ENCODE peak calls at places on chromosomes 7 and 10, in seven cellular contexts. C is uterus, R is A549, T is OCI-LY7, L is lower lobe of right lung, H is GM23248, Q is Caco-2. A is an unnamed sample.

GRCh38 chr10:88314362-88314761 is 268.8 kb downstream of the RNLS start:
- DNase-seq in C (peak; percentile 46), R (no peak), T (no peak), L (no peak), H (no peak), Q (no peak), A (no peak)

GRCh38 chr10:4344544-4344994 is 481.4 kb upstream of the AKR1E2 start:
- DNase-seq in C (peak; percentile 79), R (peak; percentile 92), T (no peak), L (peak; percentile 68), H (peak; percentile 100), Q (no peak), A (no peak)

GRCh38 chr7:122136639-122137253 is 7.3 kb downstream of the AASS start:
- DNase-seq in C (no peak), R (no peak), T (no peak), L (no peak), H (peak; percentile 43), Q (no peak), A (no peak)

GRCh38 chr10:65891073-65891981 is 1034.5 kb upstream of the LRRTM3 start:
- DNase-seq in C (no peak), R (peak; percentile 74), T (no peak), L (no peak), H (no peak), Q (no peak), A (no peak)

GRCh38 chr7:151485006-151485732 is 34.5 kb downstream of the RHEB start:
- DNase-seq in C (peak; percentile 39), R (peak; percentile 69), T (no peak), L (no peak), H (peak; percentile 94), Q (no peak), A (no peak)

GRCh38 chr10:33535866-33536265 is 201.4 kb upstream of the NRP1 start:
- DNase-seq in C (no peak), R (no peak), T (no peak), L (no peak), H (no peak), Q (no peak), A (no peak)

GRCh38 chr7:116330961-116331360 is 120.6 kb downstream of the TES start:
- DNase-seq in C (no peak), R (no peak), T (no peak), L (no peak), H (peak; percentile 46), Q (no peak), A (no peak)

GRCh38 chr10:121087129-121087528 is 236.0 kb downstream of the WDR11 start:
- DNase-seq in C (no peak), R (no peak), T (no peak), L (no peak), H (no peak), Q (no peak), A (no peak)

GRCh38 chr7:69550991-69551390 is 47.3 kb upstream of the AUTS2 start:
- DNase-seq in C (no peak), R (no peak), T (no peak), L (no peak), H (no peak), Q (no peak), A (no peak)

GRCh38 chr7:70833726-70834125 is 298.2 kb upstream of the GALNT17 start:
- DNase-seq in C (no peak), R (no peak), T (no peak), L (no peak), H (peak; percentile 81), Q (no peak), A (no peak)

GRCh38 chr10:24949616-24950015 is 2.8 kb downstream of the PRTFDC1 start:
- DNase-seq in C (no peak), R (no peak), T (no peak), L (no peak), H (no peak), Q (no peak), A (no peak)

GRCh38 chr10:128178319-128178937 is 52.2 kb upstream of the MKI67 start:
- DNase-seq in C (no peak), R (peak; percentile 68), T (peak; percentile 35), L (no peak), H (peak; percentile 46), Q (peak; percentile 45), A (no peak)

GRCh38 chr7:17617380-17617779 is 318.9 kb downstream of the AHR start:
- DNase-seq in C (no peak), R (no peak), T (no peak), L (no peak), H (no peak), Q (no peak), A (no peak)

GRCh38 chr7:17613338-17614041 is 315.0 kb downstream of the AHR start:
- DNase-seq in C (no peak), R (no peak), T (no peak), L (no peak), H (no peak), Q (no peak), A (no peak)

GRCh38 chr7:17608114-17608833 is 309.8 kb downstream of the AHR start:
- DNase-seq in C (no peak), R (no peak), T (no peak), L (no peak), H (peak; percentile 66), Q (no peak), A (no peak)

GRCh38 chr7:17611611-17612010 is 313.2 kb downstream of the AHR start:
- DNase-seq in C (no peak), R (no peak), T (no peak), L (no peak), H (no peak), Q (no peak), A (no peak)
- H3K9me3 ChIP-seq in C (no peaks in the 10 kb centered on the region), R (peaks cover 3% of the 10 kb centered on the region), T (no peaks in the 10 kb centered on the region), L (no peaks in the 10 kb centered on the region), H (no peaks in the 10 kb centered on the region), Q (no peaks in the 10 kb centered on the region), A (no peaks in the 10 kb centered on the region)

GRCh38 chr7:362416-363096 is 72.6 kb downstream of the FOXL3 start:
- DNase-seq in C (no peak), R (no peak), T (no peak), L (peak; percentile 52), H (peak; percentile 36), Q (no peak), A (no peak)
- H3K4me3 ChIP-seq in C (no peak overlapping the region), R (no peak overlapping the region), T (no peak overlapping the region), L (peak overlapping the region; percentile 36), H (peak overlapping the region; percentile 66), Q (no peak overlapping the region), A (peak overlapping the region; percentile 25)

DNA sequence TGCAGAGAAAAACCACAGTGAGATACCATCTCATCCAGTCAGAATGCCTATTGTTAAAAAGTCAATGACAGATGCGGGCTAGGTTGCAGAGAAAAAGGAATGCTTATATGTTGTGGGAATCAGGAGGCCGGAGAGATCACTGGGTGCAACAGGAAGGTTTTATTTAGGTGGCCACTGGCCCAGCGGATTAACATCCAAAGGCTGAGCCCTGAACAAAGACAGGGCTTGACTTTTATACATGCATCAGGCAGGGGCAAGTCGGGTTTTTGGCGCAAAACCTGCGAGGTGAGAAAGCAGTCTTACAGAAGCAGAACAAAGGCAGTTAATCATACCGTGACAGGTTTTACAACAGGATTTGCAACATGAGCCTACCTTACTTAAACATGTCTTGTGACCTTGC is 620 bp downstream of the ZNF117 start:
- DNase-seq in C (no peak), R (no peak), T (no peak), L (no peak), H (no peak), Q (no peak), A (no peak)
- H3K9me3 ChIP-seq in C (peaks cover 17% of the 10 kb centered on the region), R (peaks cover 60% of the 10 kb centered on the region), T (peaks cover 37% of the 10 kb centered on the region), L (peaks cover 48% of the 10 kb centered on the region), H (peaks cover 3% of the 10 kb centered on the region), Q (peaks cover 17% of the 10 kb centered on the region), A (peaks cover 14% of the 10 kb centered on the region)

DNA sequence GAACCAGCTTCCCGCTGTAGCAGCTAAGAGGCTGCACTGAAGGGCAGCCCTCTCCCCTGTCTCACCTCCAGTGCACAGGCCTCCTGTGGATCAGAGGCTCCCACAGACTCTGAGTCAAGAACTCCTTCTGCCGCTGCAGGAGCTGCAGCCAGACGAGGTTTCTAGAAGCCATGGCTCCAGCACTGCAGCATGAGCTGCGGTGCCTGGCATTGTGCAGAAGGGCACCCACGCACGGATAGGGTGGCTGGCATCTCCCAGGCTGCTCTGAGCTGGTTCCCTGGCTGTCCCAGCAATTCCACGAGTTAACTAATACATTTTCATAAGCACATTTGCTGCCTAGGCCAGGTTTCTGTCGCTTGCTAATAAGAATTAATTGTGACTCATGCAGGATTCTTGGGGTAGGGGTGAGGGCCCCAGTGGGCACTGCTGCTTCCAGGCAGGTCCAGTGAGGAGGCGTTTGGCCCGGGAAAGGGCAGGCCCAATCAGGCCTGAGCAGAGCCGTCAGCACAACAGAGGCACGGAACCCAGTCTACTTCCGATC is 594.2 kb downstream of the DNAJB6 start:
- DNase-seq in C (no peak), R (no peak), T (no peak), L (no peak), H (no peak), Q (no peak), A (no peak)
- H3K4me3 ChIP-seq in C (no peak overlapping the region), R (no peak overlapping the region), T (no peak overlapping the region), L (no peak overlapping the region), H (no peak overlapping the region), Q (no peak overlapping the region), A (no peak overlapping the region)

DNA sequence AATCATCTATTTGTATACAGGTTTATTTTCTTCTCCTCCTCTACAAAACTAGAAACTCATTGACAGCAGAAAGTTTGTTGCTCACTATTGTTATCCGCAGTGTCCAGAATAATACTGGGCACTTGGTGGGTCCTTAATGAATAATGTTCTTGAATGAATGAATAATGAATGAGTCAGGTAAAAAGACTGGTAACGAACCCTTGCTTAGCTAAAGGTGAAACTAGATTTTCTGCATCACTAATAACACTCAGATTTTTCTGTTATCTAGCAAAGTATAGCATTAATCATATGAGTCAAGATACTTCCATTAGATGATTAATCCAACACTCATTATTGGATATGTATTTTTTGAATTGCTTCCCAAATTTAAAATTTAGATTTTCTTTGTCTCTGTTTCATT is 953.2 kb downstream of the SORCS3 start:
- DNase-seq in C (no peak), R (no peak), T (no peak), L (no peak), H (no peak), Q (no peak), A (no peak)
- H3K9me3 ChIP-seq in C (no peaks in the 10 kb centered on the region), R (no peaks in the 10 kb centered on the region), T (no peaks in the 10 kb centered on the region), L (no peaks in the 10 kb centered on the region), H (no peaks in the 10 kb centered on the region), Q (no peaks in the 10 kb centered on the region), A (no peaks in the 10 kb centered on the region)

A was measured in stomach.